ENCODE peak calls at places on chromosomes 2 and 18, in eight cellular contexts. H is Right ventricle myocardium inferior; E is mesendoderm; V is NCI-H1105; R is activated CD4-positive, alpha-beta T cell treated with anti-CD3 and anti-CD28 coated beads, Interleukin-2, amount 50 U/mL, for 24 hours; I is activated gamma-delta T cell treated with Interleukin-2 at 50 U/mL for 16 hours; T is amygdala; L is NCI-H748 treated with DMSO at 0.1 percent for 48 hours. D is an unnamed sample.

GRCh38 chr2:64989982-64990614 is 899 bp downstream of the SLC1A4 start:
- DNase-seq in R (no peak), I (no peak), E (peak; percentile 25), H (no peak), V (peak; percentile 10), T (no peak), L (peak; percentile 6), D (no peak)

GRCh38 chr2:210287301-210287700 is 27.7 kb downstream of the MYL1 start:
- DNase-seq in V (no peak), R (no peak), E (peak; percentile 63), T (no peak), I (no peak), L (no peak), H (no peak), D (no peak)

GRCh38 chr2:70469435-70469834 is 84.2 kb downstream of the TGFA start:
- DNase-seq in H (no peak), V (no peak), T (no peak), I (no peak), R (no peak), L (no peak), E (peak; percentile 35), D (no peak)

GRCh38 chr2:78775291-78775690 is 250.2 kb upstream of the REG3G start:
- DNase-seq in V (no peak), L (no peak), R (no peak), T (no peak), H (no peak), E (no peak), I (no peak), D (no peak)

GRCh38 chr2:45268631-45269030 is 259.4 kb upstream of the SIX2 start:
- DNase-seq in E (no peak), H (no peak), R (no peak), T (no peak), V (no peak), L (no peak), I (no peak), D (no peak)

GRCh38 chr18:48230459-48231113 is 178.6 kb downstream of the ZBTB7C start:
- DNase-seq in T (no peak), H (no peak), R (no peak), I (no peak), E (peak; percentile 83), V (peak; percentile 75), L (peak; percentile 25), D (peak; percentile 27)

GRCh38 chr2:135245055-135245454 is 193.0 kb downstream of the RAB3GAP1 start:
- DNase-seq in I (no peak), L (no peak), V (no peak), R (no peak), T (no peak), E (peak; percentile 78), H (no peak), D (peak; percentile 20)

GRCh38 chr2:37786854-37787253 is 115.4 kb upstream of the CDC42EP3 start:
- DNase-seq in T (no peak), R (no peak), V (peak; percentile 94), H (no peak), E (no peak), I (no peak), L (peak; percentile 90), D (no peak)

GRCh38 chr2:132720393-132720792 is 50.4 kb upstream of the LYPD1 start:
- DNase-seq in R (no peak), L (no peak), I (no peak), T (no peak), V (no peak), E (no peak), H (no peak), D (no peak)

GRCh38 chr2:29000481-29000880 is 19.4 kb downstream of the TOGARAM2 start:
- DNase-seq in L (no peak), V (no peak), T (no peak), I (peak; percentile 39), E (no peak), H (peak; percentile 88), R (no peak), D (no peak)

GRCh38 chr2:102796337-102796736 is 34.5 kb downstream of the TMEM182 start:
- DNase-seq in I (no peak), L (no peak), H (no peak), R (no peak), T (no peak), E (no peak), V (no peak), D (no peak)

GRCh38 chr2:224883172-224883516 is 159.1 kb downstream of the DOCK10 start:
- DNase-seq in V (no peak), I (no peak), L (no peak), R (no peak), H (no peak), E (no peak), T (no peak), D (no peak)

GRCh38 chr2:189379731-189380261 is 61.5 kb upstream of the WDR75 start:
- DNase-seq in V (no peak), T (no peak), R (no peak), I (no peak), L (no peak), H (no peak), E (no peak), D (no peak)

D was measured in foreskin melanocyte.